ENCODE peak calls at places on chromosome 3, in eight cellular contexts. D is HL-60, X is psoas muscle, S is neural progenitor cell, K is stomach, J is ovary, C is WERI-Rb-1, B is mammary epithelial cell. R is an unnamed sample.

GRCh38 chr3:131260525-131260924 is 121.0 kb upstream of the NUDT16 start:
- DNase-seq in D (no peak), X (no peak), S (no peak), K (no peak), J (no peak), C (no peak), B (no peak), R (no peak)

GRCh38 chr3:117756580-117756979 is 1047.0 kb downstream of the TUSC7 start:
- DNase-seq in D (no peak), X (no peak), S (peak), K (no peak), J (no peak), C (peak), B (no peak), R (no peak)

GRCh38 chr3:108103971-108104797 is 13.4 kb upstream of the CD47 start:
- DNase-seq in D (no peak), X (no peak), S (no peak), K (peak), J (peak), C (no peak), B (no peak), R (no peak)

GRCh38 chr3:177284383-177284881 is 87.2 kb upstream of the TBL1XR1 start:
- DNase-seq in D (peak), X (peak), S (peak), K (no peak), J (peak), C (peak), B (no peak), R (peak)

GRCh38 chr3:154122912-154123559 is 1.8 kb downstream of the ARHGEF26 start:
- DNase-seq in D (no peak), X (no peak), S (no peak), K (no peak), J (no peak), C (no peak), B (no peak), R (no peak)

GRCh38 chr3:189606774-189607173 is 24.4 kb upstream of the TP63 start:
- DNase-seq in D (no peak), X (no peak), S (no peak), K (no peak), J (no peak), C (no peak), B (no peak), R (no peak)

GRCh38 chr3:160826408-160826807 is 70.4 kb downstream of the PPM1L start:
- DNase-seq in D (no peak), X (no peak), S (no peak), K (no peak), J (no peak), C (no peak), B (no peak), R (no peak)

GRCh38 chr3:189096092-189096491 is 75.7 kb upstream of the TPRG1 start:
- DNase-seq in D (no peak), X (no peak), S (no peak), K (no peak), J (no peak), C (no peak), B (no peak), R (no peak)

DNA sequence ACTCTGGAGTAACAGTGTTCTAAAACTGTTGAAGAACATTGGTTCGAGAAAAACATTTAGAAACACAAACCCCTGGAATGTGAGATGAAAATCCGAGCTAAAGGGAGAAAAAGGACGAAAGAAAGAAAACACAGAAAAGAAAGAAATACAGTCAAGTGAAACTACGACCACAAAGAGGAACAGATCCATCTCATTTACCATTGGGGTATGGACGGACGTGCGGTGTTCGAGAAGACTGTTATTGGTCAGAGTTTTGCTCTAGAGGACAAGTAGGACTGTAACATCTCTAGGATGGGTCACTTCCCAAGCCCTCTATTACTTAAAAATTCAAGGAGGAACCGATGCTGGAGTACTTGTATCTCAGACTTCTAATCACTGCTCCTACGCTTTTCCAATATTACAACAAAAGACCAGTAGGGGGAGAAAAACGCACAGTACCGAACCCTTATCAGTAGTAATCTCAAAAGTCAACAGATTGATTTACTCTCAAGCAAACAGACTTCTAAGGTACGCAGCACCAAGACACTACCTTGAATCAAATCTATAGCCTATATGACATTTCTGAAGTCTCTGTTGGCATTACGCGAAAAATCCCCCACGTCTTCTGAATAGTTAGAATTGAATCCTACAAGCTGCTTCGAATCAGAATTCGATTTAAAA is 1.1 kb upstream of the PIK3CA start:
- DNase-seq in D (peak), X (no peak), S (peak), K (no peak), J (no peak), C (peak), B (peak), R (no peak)
- H3K27ac ChIP-seq in D (peak), X (peak), S (no peak), K (peak), J (peak), C (no peak), B (peak), R (peak)

DNA sequence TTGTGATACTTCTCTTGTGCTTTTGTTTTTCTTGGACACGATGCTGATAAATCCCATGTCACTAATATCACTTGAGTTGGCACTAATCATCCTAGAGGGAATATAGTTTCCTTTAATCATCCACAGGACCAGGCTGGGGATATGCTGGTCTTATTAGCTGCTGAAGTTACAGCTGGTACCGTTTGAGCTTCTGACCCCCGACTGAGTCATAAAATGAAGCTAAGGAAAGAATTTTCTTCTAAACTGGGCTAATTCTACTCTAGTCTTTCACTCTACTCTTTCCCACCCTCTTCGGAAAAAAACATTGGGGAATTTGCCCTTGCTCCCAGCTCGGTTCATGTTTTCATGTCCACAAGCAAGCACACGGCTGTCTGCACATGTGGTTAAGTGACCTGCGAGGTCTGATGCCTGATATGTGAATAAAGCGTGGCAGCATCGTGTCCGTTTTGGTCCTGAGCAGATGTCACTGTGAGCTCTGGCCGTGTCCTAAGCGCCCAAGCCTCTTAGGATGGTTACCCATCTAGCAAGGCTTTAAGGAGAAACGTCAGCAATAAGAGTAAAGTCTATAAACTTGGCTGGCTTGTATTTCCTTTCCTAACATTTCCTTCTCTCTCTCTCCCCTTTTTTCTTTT is 223.7 kb downstream of the ITPR1 start:
- DNase-seq in D (no peak), X (no peak), S (no peak), K (no peak), J (no peak), C (peak), B (no peak), R (no peak)
- H3K27ac ChIP-seq in D (no peak), X (peak), S (no peak), K (peak), J (peak), C (peak), B (no peak), R (no peak)

GRCh38 chr3:128151758-128152274 is 1.5 kb upstream of the EEFSEC start:
- DNase-seq in D (no peak), X (no peak), S (no peak), K (no peak), J (no peak), C (no peak), B (no peak), R (no peak)
- H3K27ac ChIP-seq in D (no peak), X (no peak), S (no peak), K (no peak), J (no peak), C (no peak), B (no peak), R (no peak)

DNA sequence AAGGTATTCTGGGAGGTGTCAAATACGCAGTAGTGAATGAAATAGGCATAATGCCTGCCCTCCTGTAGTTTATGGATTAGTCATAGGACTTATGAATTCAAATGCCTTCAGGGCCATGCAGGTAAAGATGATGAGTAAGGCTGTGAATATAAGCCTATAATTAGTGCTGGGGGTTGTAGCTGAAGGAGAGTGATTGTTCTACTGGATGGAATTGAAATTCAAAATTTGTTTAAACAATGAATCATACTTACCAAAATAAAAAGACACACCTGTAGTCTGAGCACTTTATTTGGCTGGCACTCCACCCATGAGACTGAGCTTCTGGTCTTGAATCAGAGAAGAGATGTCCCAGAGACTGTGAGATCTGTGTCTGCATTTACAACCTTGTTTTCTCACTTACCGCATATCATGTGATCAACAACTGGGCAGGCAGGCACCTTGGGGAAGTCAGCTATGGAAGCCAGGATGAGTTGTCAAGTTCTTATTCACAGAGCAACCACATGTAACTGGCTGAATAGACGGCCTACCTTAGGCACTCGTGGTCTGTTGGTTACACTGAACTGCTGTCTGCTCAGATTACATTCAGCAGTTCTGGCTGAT is 291.8 kb downstream of the NAALADL2 start:
- DNase-seq in D (no peak), X (no peak), S (no peak), K (no peak), J (no peak), C (no peak), B (peak), R (no peak)
- H3K27ac ChIP-seq in D (no peak), X (no peak), S (no peak), K (no peak), J (no peak), C (no peak), B (peak), R (no peak)

GRCh38 chr3:185815391-185816282 is 9.2 kb downstream of the IGF2BP2 start:
- DNase-seq in D (no peak), X (no peak), S (peak), K (no peak), J (no peak), C (no peak), B (no peak), R (no peak)

GRCh38 chr3:185822957-185823279 is 1.9 kb downstream of the IGF2BP2 start:
- DNase-seq in D (no peak), X (no peak), S (no peak), K (no peak), J (no peak), C (no peak), B (no peak), R (no peak)

GRCh38 chr3:185820973-185821758 is 3.7 kb downstream of the IGF2BP2 start:
- DNase-seq in D (no peak), X (no peak), S (peak), K (no peak), J (no peak), C (no peak), B (peak), R (no peak)

GRCh38 chr3:185822221-185822956 is 2.5 kb downstream of the IGF2BP2 start:
- DNase-seq in D (no peak), X (no peak), S (no peak), K (no peak), J (no peak), C (no peak), B (peak), R (no peak)

DNA sequence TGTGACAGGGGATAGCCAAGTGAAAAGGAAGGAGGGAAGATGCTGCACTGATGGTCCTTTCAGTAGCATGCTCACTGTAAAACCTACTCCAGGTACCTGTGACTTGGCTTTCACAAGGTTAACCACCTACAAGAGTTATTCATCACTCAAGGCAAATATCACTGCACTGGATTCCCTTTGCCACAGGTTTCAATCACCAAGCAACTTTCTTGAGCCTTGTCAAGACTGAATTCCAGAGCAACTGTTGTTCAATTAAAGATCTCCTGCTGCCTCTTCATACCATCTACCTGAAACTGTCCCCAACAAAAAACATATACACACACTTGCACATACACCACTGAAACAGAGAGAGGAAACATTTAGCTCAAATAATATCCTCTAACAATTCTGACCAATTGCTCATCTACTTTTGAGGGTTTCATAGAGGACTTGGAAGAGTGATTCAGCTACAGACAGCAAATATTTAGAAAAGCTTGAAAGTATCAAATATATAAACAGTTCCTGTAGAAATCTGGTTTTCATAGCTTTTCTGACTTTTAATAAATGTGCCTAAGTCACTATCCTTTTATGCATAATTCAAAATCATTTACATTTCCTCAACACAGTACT is 6.5 kb downstream of the IGF2BP2 start:
- DNase-seq in D (no peak), X (no peak), S (peak), K (no peak), J (no peak), C (no peak), B (peak), R (no peak)
- H3K27ac ChIP-seq in D (no peak), X (no peak), S (no peak), K (no peak), J (no peak), C (no peak), B (peak), R (no peak)

DNA sequence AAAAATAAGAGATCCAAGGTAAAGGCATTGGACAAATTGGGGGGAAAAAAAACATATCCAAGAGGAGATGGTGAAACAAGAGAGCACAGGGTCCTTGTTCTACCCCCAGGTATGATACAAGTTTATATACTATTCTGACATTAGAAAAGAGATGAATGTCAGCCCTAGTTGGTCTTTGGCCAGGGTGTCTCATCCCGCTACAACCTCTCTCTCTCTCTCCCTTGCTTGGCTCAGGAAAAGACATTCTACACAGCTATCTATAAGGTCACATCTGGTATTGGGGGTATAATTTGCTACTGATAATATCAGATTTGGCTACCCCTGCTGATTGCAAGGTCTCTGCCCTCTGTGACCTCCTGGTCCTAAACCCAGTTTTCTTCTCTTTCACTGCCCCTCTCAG is 117.2 kb downstream of the GOLIM4 start:
- DNase-seq in D (no peak), X (no peak), S (no peak), K (no peak), J (no peak), C (no peak), B (no peak), R (no peak)
- H3K27ac ChIP-seq in D (no peak), X (no peak), S (no peak), K (peak), J (no peak), C (no peak), B (no peak), R (no peak)

GRCh38 chr3:52367891-52368880 is 52.1 kb downstream of the DNAH1 start:
- DNase-seq in D (no peak), X (no peak), S (no peak), K (no peak), J (no peak), C (no peak), B (no peak), R (no peak)

GRCh38 chr3:52374173-52374572 is 58.1 kb downstream of the DNAH1 start:
- DNase-seq in D (no peak), X (no peak), S (no peak), K (no peak), J (no peak), C (no peak), B (no peak), R (no peak)

GRCh38 chr3:52373676-52374075 is 57.6 kb downstream of the DNAH1 start:
- DNase-seq in D (no peak), X (no peak), S (no peak), K (no peak), J (no peak), C (no peak), B (no peak), R (no peak)

DNA sequence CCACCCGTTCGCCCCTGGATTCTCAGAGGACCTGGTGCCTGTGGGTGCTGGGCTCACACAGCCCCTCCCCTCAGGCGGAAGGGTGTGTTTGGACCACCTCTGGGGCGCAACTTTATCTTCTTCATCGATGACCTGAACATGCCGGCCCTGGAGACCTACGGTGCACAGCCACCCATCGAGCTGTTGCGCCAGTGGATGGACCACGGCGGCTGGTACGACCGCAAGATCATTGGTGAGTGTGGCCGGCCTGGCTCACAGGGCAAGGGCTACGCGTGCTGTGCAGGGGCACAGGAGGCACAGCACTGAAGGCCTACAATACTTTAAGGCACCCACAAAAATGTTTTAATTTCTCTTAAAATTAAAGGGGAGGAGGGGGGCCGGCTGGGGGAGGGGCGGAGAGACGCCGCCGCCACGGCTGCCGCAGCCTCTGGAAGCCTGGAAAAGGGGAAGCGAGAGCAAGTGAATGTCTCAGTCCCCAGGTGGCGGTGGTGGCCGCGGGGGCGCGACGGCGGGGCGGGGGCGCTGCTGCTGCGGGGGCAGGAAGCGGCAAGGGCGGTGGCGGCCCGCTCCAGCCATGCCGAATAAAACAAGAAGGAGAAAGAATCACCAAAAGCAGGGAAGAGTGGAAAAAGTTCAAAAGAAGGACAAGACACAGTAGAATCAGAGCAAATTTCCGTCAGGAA is 56.8 kb downstream of the DNAH1 start:
- DNase-seq in D (peak), X (no peak), S (peak), K (peak), J (no peak), C (no peak), B (no peak), R (no peak)
- H3K27ac ChIP-seq in D (peak), X (no peak), S (no peak), K (no peak), J (no peak), C (no peak), B (no peak), R (no peak)

DNA sequence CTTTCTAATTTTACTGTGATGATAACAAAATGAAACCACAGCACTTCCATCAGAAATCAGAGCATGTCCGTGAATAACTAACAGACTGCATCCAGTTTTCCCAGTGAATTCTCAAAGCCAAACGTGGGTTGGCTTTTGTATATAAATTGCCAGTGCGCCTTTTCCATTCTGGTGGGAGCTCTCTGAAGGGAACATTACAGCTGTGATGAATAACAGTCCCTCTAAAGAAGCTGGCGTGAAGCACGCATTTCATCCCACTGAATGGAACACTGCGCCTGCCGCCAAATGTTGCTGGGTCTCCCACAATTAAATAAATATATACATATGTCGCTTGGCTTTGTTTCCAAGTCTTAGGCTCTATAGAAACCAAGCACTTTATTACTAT is 113.0 kb upstream of the PFN2 start:
- DNase-seq in D (no peak), X (no peak), S (no peak), K (no peak), J (no peak), C (no peak), B (no peak), R (no peak)
- H3K27ac ChIP-seq in D (no peak), X (peak), S (no peak), K (peak), J (no peak), C (no peak), B (no peak), R (no peak)

DNA sequence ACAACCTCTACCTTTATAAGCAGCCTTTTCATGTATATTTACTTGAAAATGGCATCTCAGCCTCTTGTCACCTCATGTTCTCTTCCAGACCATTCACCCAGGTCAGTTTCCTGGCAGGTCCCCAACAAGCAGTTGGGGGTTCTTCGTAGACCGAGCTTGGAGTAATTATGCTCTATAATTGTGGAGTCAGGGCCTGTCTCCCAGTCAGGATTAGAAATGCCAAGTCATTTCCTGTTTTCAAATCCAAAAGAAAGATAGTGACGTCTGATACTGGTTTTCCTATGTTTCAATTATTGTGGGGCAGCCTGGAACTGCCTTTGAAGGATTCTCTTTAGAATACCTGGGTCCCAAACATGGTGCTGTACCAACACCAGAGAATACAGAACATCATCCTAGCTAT is 430.6 kb downstream of the MECOM start:
- DNase-seq in D (no peak), X (no peak), S (no peak), K (no peak), J (no peak), C (no peak), B (no peak), R (no peak)
- H3K27ac ChIP-seq in D (no peak), X (no peak), S (no peak), K (peak), J (no peak), C (no peak), B (no peak), R (no peak)